ENCODE peak calls at places on chromosomes 11 and 22, in eight cellular contexts. G is stomach, V is body of pancreas, C is esophagus muscularis mucosa, Y is NB4, K is HCT116, A is IMR-90, F is breast epithelium. D is an unnamed sample.

GRCh38 chr22:43270314-43270908 is 72.8 kb downstream of the SCUBE1 start:
- DNase-seq in G (no peak), V (no peak), C (no peak), Y (no peak), K (no peak), A (no peak), F (no peak), D (no peak)

GRCh38 chr11:69514771-69515170 is 33.3 kb downstream of the LINC01488 start:
- DNase-seq in G (no peak), V (no peak), C (no peak), Y (no peak), K (no peak), A (no peak), F (no peak), D (no peak)

GRCh38 chr11:96235725-96236124 is 107.3 kb downstream of the MAML2 start:
- DNase-seq in G (no peak), V (no peak), C (no peak), Y (no peak), K (no peak), A (peak; percentile 73), F (no peak), D (no peak)

GRCh38 chr22:47563406-47564157 is 801.1 kb downstream of the TBC1D22A start:
- DNase-seq in G (no peak), V (no peak), C (no peak), Y (no peak), K (no peak), A (no peak), F (no peak), D (peak; percentile 82)

GRCh38 chr11:111114091-111114490 is 131.4 kb upstream of the POU2AF2 start:
- DNase-seq in G (no peak), V (no peak), C (no peak), Y (no peak), K (no peak), A (no peak), F (no peak), D (no peak)

GRCh38 chr22:46774456-46775363 is 12.3 kb downstream of the TBC1D22A start:
- DNase-seq in G (no peak), V (no peak), C (no peak), Y (no peak), K (no peak), A (no peak), F (no peak), D (no peak)

GRCh38 chr11:45818961-45819605 is 14.1 kb downstream of the SLC35C1 start:
- DNase-seq in G (no peak), V (no peak), C (no peak), Y (no peak), K (no peak), A (no peak), F (no peak), D (peak; percentile 23)

GRCh38 chr11:36192723-36193619 is 96.3 kb downstream of the COMMD9 start:
- DNase-seq in G (no peak), V (no peak), C (no peak), Y (no peak), K (no peak), A (no peak), F (no peak), D (no peak)

GRCh38 chr22:49186293-49186692 is 641.4 kb downstream of the BRD1 start:
- DNase-seq in G (no peak), V (no peak), C (no peak), Y (no peak), K (no peak), A (no peak), F (no peak), D (no peak)

GRCh38 chr11:9573775-9574555 is 495 bp downstream of the WEE1 start:
- DNase-seq in G (peak; percentile 31), V (peak; percentile 20), C (no peak), Y (peak; percentile 63), K (no peak), A (no peak), F (no peak), D (no peak)
- TF ChIP-seq POLR2A in G (no peak), V (no peak), C (no peak), Y (no peak), K (peak; percentile 16), A (no peak), F (no peak), D (no peak)

DNA sequence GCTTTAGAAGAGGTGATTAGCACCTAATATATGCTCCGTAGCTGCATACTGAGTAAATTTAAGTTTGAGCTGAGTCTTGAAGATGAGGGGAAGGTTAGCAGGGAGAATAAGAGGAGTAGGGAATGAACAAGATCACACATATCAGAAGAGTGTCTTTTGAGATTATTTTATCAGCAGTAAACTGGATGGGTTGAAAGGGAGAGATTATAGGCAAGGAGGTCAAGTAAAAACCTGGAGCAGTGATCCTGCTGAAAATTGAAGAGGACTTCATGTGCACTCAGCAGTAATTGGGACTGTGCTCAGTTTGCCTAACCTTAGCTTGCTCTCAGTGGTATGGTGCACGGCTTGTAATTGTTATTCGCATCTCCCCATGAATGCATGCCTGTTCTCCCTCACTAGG is 79.5 kb upstream of the PICALM start:
- DNase-seq in G (no peak), V (no peak), C (no peak), Y (no peak), K (no peak), A (no peak), F (no peak), D (no peak)
- TF ChIP-seq POLR2A in G (no peak), V (no peak), C (no peak), Y (no peak), K (no peak), A (no peak), F (no peak), D (no peak)

GRCh38 chr11:62727833-62728721 is at the start of gene TTC9C:
- DNase-seq in G (peak; percentile 90), V (peak; percentile 96), C (peak; percentile 97), Y (peak; percentile 98), K (peak; percentile 98), A (peak; percentile 97), F (peak; percentile 90), D (peak; percentile 93)
- TF ChIP-seq POLR2A in G (peak; percentile 21), V (no peak), C (peak; percentile 76), Y (peak; percentile 54), K (peak; percentile 84), A (peak; percentile 58), F (peak; percentile 91), D (peak; percentile 68)

GRCh38 chr22:50523806-50524663 is 1.4 kb downstream of the SCO2 start:
- DNase-seq in G (no peak), V (no peak), C (no peak), Y (no peak), K (no peak), A (no peak), F (no peak), D (no peak)

GRCh38 chr22:50521710-50522109 is 3.7 kb downstream of the SCO2 start:
- DNase-seq in G (no peak), V (no peak), C (no peak), Y (no peak), K (no peak), A (no peak), F (no peak), D (no peak)

GRCh38 chr22:50522208-50522805 is 3.1 kb downstream of the SCO2 start:
- DNase-seq in G (no peak), V (no peak), C (no peak), Y (no peak), K (no peak), A (no peak), F (no peak), D (no peak)

GRCh38 chr22:50523458-50523805 is 2.0 kb downstream of the SCO2 start:
- DNase-seq in G (no peak), V (no peak), C (no peak), Y (no peak), K (no peak), A (no peak), F (no peak), D (no peak)

DNA sequence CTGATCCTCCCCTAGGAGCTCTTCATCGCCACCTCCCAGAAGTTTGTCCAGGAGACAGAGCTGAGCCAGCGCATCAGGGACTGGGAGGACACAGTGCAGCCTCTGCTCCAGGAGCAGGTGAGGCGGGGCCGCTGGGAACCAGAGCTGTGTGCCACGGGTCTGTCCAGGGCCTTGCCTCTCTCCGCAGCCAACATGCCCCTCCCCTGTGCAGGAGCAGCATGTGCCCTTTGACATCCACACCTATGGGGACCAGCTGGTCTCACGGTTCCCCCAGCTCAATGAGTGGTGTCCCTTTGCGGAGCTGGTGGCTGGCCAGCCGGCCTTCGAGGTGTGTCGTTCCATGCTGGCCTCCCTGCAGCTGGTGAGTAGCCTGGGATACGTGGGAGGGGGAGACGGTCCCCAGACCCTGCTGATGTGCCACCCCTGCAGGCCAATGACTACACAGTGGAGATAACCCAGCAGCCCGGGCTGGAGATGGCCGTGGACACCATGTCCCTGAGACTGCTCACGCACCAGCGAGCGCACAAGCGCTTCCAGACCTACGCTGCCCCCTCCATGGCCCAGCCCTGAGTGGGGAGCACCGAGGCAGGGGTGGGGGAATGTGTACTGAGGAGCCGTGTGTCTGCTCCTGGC is 2.5 kb downstream of the SCO2 start:
- DNase-seq in G (no peak), V (no peak), C (no peak), Y (no peak), K (no peak), A (no peak), F (no peak), D (no peak)
- TF ChIP-seq POLR2A in G (no peak), V (no peak), C (no peak), Y (no peak), K (no peak), A (no peak), F (no peak), D (no peak)

GRCh38 chr11:121451178-121451981 is 734 bp upstream of the SORL1 start:
- DNase-seq in G (peak; percentile 64), V (no peak), C (no peak), Y (peak; percentile 36), K (no peak), A (no peak), F (no peak), D (no peak)
- TF ChIP-seq POLR2A in G (no peak), V (no peak), C (no peak), Y (no peak), K (no peak), A (no peak), F (no peak), D (no peak)